ENCODE peak calls at places on chromosomes 11 and 22, in seven cellular contexts. F, U, B, X, Y, J and V are unnamed samples.

GRCh38 chr11:120106354-120106753 is 31.6 kb downstream of the TRIM29 start:
- DNase-seq in F (no peak), U (no peak), B (no peak), X (no peak), Y (no peak), J (no peak), V (no peak)

GRCh38 chr22:41315586-41315985 is 14.3 kb downstream of the ZC3H7B start:
- DNase-seq in F (no peak), U (no peak), B (no peak), X (no peak), Y (no peak), J (no peak), V (no peak)

GRCh38 chr22:21766933-21767462 is 31.4 kb upstream of the YPEL1 start:
- DNase-seq in F (peak; percentile 29), U (no peak), B (peak; percentile 31), X (no peak), Y (peak; percentile 29), J (no peak), V (no peak)

GRCh38 chr11:117833401-117833891 is 8.9 kb upstream of the FXYD2 start:
- DNase-seq in F (peak; percentile 82), U (peak; percentile 62), B (no peak), X (peak; percentile 15), Y (peak; percentile 75), J (no peak), V (peak; percentile 79)

GRCh38 chr22:50456026-50456425 is 18.8 kb downstream of the SBF1 start:
- DNase-seq in F (no peak), U (no peak), B (no peak), X (no peak), Y (no peak), J (no peak), V (no peak)

GRCh38 chr11:73579641-73580434 is 18.1 kb downstream of the FAM168A start:
- DNase-seq in F (no peak), U (no peak), B (no peak), X (no peak), Y (no peak), J (no peak), V (no peak)

GRCh38 chr22:39146256-39147101 is 6.0 kb downstream of the CBX7 start:
- DNase-seq in F (no peak), U (peak; percentile 42), B (no peak), X (no peak), Y (no peak), J (no peak), V (peak; percentile 58)

GRCh38 chr22:35056486-35056885 is 9.5 kb upstream of the ISX start:
- DNase-seq in F (no peak), U (no peak), B (no peak), X (no peak), Y (no peak), J (no peak), V (no peak)

GRCh38 chr11:26778000-26778757 is 56.3 kb upstream of the SLC5A12 start:
- DNase-seq in F (no peak), U (no peak), B (no peak), X (no peak), Y (no peak), J (no peak), V (no peak)

GRCh38 chr11:48116843-48117242 is 99.8 kb upstream of the OR4B1 start:
- DNase-seq in F (no peak), U (no peak), B (peak; percentile 34), X (peak; percentile 36), Y (no peak), J (peak; percentile 35), V (no peak)

GRCh38 chr22:36373258-36373579 is 14.5 kb downstream of the MYH9 start:
- DNase-seq in F (no peak), U (no peak), B (no peak), X (no peak), Y (no peak), J (no peak), V (no peak)

GRCh38 chr22:36376265-36376664 is 11.5 kb downstream of the MYH9 start:
- DNase-seq in F (no peak), U (no peak), B (no peak), X (no peak), Y (no peak), J (no peak), V (no peak)

GRCh38 chr22:36377022-36377631 is 10.6 kb downstream of the MYH9 start:
- DNase-seq in F (no peak), U (no peak), B (peak; percentile 33), X (no peak), Y (no peak), J (no peak), V (no peak)

GRCh38 chr22:36375071-36375980 is 12.4 kb downstream of the MYH9 start:
- DNase-seq in F (no peak), U (no peak), B (no peak), X (no peak), Y (no peak), J (no peak), V (no peak)

DNA sequence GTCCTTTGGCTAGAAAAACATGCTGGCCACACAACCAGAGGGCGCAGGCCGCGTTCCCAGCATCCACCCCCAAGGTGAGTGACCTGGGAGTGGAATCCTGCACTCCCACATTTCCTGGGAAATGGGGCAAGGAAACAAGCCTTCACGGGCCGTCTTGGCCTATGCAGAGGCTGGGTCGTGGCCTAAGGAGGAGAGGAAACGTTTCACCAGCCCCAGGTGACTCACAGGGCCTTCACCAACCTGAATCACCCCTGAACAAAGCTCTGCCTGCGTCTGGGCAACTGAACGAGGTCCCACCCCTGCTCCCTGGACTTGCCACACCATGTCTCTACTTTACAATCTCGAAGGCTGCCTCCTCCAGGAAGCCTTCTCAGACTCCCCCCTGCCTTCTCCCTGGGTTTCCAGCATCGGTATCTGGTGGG is 13.2 kb downstream of the MYH9 start:
- DNase-seq in F (peak; percentile 66), U (no peak), B (no peak), X (no peak), Y (peak; percentile 68), J (no peak), V (no peak)
- TF ChIP-seq EP300 in F (no peak), U (no peak), B (no peak), X (no peak), Y (no peak), J (no peak), V (no peak)

GRCh38 chr11:61827573-61828378 is at the start of gene FADS2:
- DNase-seq in F (peak; percentile 63), U (peak; percentile 89), B (no peak), X (peak; percentile 93), Y (peak; percentile 57), J (peak; percentile 87), V (peak; percentile 92)

GRCh38 chr11:61828629-61829407 is 718 bp downstream of the FADS2 start:
- DNase-seq in F (no peak), U (peak; percentile 59), B (no peak), X (peak; percentile 82), Y (no peak), J (peak; percentile 75), V (peak; percentile 74)

GRCh38 chr11:61828379-61828628 is 204 bp downstream of the FADS2 start:
- DNase-seq in F (no peak), U (no peak), B (no peak), X (no peak), Y (no peak), J (no peak), V (no peak)

GRCh38 chr11:61830318-61831105 is 2.4 kb downstream of the FADS2 start:
- DNase-seq in F (no peak), U (no peak), B (no peak), X (no peak), Y (no peak), J (no peak), V (no peak)

DNA sequence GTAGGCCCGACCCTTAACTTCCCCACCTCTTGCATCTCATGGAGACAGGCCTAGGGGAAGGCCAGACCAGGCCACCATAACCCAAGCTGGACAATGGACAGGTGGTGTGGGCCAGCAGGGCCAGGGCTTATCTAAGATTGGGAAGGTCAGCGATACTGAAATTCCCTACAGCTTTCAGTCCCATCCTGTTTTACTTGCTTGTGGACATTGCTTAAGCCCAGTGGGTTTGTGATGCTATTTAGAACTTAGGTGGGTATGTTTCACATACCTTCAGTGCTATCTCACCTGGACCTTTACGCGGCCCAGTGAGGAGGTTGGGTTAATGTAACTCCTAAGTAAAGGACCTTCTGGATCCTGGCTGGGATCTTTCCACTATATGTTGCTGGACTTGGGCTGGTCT is 1.7 kb downstream of the FADS2 start:
- DNase-seq in F (no peak), U (no peak), B (no peak), X (no peak), Y (no peak), J (no peak), V (no peak)
- TF ChIP-seq EP300 in F (no peak), U (no peak), B (no peak), X (no peak), Y (no peak), J (no peak), V (no peak)

GRCh38 chr22:17985606-17986005 is 38.8 kb downstream of the MICAL3 start:
- DNase-seq in F (no peak), U (no peak), B (no peak), X (no peak), Y (no peak), J (no peak), V (no peak)

GRCh38 chr22:17990167-17990566 is 34.2 kb downstream of the MICAL3 start:
- DNase-seq in F (no peak), U (no peak), B (no peak), X (no peak), Y (no peak), J (no peak), V (no peak)

GRCh38 chr22:17988800-17989513 is 35.4 kb downstream of the MICAL3 start:
- DNase-seq in F (no peak), U (no peak), B (no peak), X (no peak), Y (no peak), J (no peak), V (no peak)

GRCh38 chr22:17994424-17995108 is 29.8 kb downstream of the MICAL3 start:
- DNase-seq in F (no peak), U (no peak), B (no peak), X (no peak), Y (no peak), J (no peak), V (peak; percentile 14)

DNA sequence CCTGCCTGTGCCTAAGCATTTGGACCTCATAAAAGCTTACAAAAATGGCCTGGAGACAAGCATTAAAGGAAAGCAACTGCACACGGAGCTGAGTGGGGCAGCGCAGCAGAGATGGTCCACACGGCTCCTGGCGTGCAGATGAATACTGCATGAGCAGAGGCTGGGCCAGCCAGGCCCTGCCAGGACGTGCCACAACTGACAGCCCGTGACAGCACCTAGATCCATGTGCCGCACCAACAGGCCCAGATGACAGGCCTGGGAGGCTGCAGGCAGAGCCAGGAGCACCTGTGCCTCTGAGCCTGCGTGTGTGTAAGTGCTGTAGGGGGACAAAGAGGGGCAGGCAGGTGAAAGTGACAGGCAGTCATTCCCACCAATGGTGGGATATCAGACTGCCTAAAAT is 33.4 kb downstream of the MICAL3 start:
- DNase-seq in F (no peak), U (no peak), B (no peak), X (no peak), Y (no peak), J (no peak), V (peak; percentile 32)
- TF ChIP-seq EP300 in F (no peak), U (no peak), B (no peak), X (no peak), Y (no peak), J (no peak), V (no peak)

DNA sequence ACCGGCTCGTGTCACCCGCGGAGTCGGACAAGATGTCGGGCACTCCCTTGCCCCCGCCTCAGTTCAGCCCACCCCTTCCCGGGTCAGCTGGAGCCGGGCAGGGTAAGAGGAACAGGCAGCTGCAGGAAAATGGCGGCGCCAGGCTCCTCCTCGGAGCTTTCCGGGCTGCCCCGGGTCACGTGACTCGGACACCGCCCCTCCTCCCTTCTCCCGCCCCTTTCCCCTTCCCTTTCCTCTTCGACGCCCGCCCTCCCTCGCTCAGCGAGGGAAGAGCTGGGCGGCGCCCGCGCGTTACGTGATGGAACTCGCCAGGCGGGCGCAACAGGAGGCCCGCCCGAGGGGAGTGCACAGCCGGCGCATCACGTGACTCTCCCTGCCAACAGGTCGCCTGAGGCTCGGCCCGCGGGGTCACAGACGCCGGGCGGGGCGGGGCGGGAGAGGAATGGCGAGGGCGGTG is at the start of gene PICALM:
- DNase-seq in F (peak; percentile 98), U (peak; percentile 98), B (peak; percentile 100), X (peak; percentile 97), Y (peak; percentile 97), J (peak; percentile 85), V (peak; percentile 99)
- TF ChIP-seq EP300 in F (peak; percentile 12), U (peak; percentile 61), B (peak; percentile 62), X (peak; percentile 33), Y (peak; percentile 24), J (no peak), V (no peak)